ENCODE peak calls at places on chromosomes 5 and 9, in six cellular contexts. A, L, P, J, G and O are unnamed samples.
A peak's percentile ranks its signal among the peaks of the same experiment; 100 is the strongest.

GRCh38 chr9:89597711-89598707 is 6.8 kb upstream of the GADD45G start:
- DNase-seq in A (peak; percentile 69), L (peak; percentile 66), P (no peak), J (peak; percentile 57), G (no peak), O (peak; percentile 64)

GRCh38 chr5:78600656-78601452 is 47.7 kb downstream of the LHFPL2 start:
- DNase-seq in A (no peak), L (no peak), P (no peak), J (no peak), G (no peak), O (no peak)

GRCh38 chr9:121651295-121652036 is at the start of gene DAB2IP:
- DNase-seq in A (peak; percentile 59), L (no peak), P (no peak), J (peak; percentile 72), G (peak; percentile 72), O (peak; percentile 69)

GRCh38 chr9:1729631-1730030 is 285.5 kb upstream of the SMARCA2 start:
- DNase-seq in A (no peak), L (no peak), P (no peak), J (no peak), G (no peak), O (no peak)

GRCh38 chr5:86979801-86980510 is 287.7 kb upstream of the RASA1 start:
- DNase-seq in A (no peak), L (no peak), P (peak; percentile 54), J (no peak), G (no peak), O (no peak)

GRCh38 chr9:38250279-38251035 is 142.0 kb upstream of the ALDH1B1 start:
- DNase-seq in A (no peak), L (no peak), P (no peak), J (no peak), G (no peak), O (no peak)

GRCh38 chr9:137103206-137103999 is 11.1 kb downstream of the DPP7 start:
- DNase-seq in A (no peak), L (no peak), P (no peak), J (no peak), G (no peak), O (no peak)

GRCh38 chr9:33466565-33467495 is 6.9 kb downstream of the NOL6 start:
- DNase-seq in A (peak; percentile 57), L (peak; percentile 70), P (no peak), J (peak; percentile 76), G (peak; percentile 92), O (peak; percentile 83)

GRCh38 chr5:16809816-16810502 is 126.1 kb downstream of the MYO10 start:
- DNase-seq in A (no peak), L (no peak), P (peak; percentile 74), J (no peak), G (no peak), O (peak; percentile 68)

GRCh38 chr5:177455661-177456590 is 9.3 kb downstream of the PRR7 start:
- DNase-seq in A (peak; percentile 91), L (peak; percentile 99), P (no peak), J (peak; percentile 98), G (peak; percentile 98), O (peak; percentile 96)

GRCh38 chr5:28012538-28012937 is 974.2 kb upstream of the CDH9 start:
- DNase-seq in A (no peak), L (no peak), P (no peak), J (no peak), G (no peak), O (no peak)

GRCh38 chr9:34732886-34733285 is 22.9 kb upstream of the CCL21 start:
- DNase-seq in A (no peak), L (no peak), P (no peak), J (no peak), G (no peak), O (no peak)

GRCh38 chr5:1032551-1033027 is 24.0 kb downstream of the NKD2 start:
- DNase-seq in A (no peak), L (no peak), P (no peak), J (no peak), G (no peak), O (no peak)

GRCh38 chr5:64923151-64923685 is 154.5 kb downstream of the CWC27 start:
- DNase-seq in A (no peak), L (no peak), P (no peak), J (no peak), G (no peak), O (no peak)

GRCh38 chr9:13278023-13278367 is 1.5 kb downstream of the MPDZ start:
- DNase-seq in A (no peak), L (no peak), P (no peak), J (no peak), G (no peak), O (no peak)

GRCh38 chr5:170306381-170306790 is 8.8 kb upstream of the LCP2 start:
- DNase-seq in A (peak; percentile 63), L (no peak), P (no peak), J (no peak), G (no peak), O (peak; percentile 70)

GRCh38 chr5:170120576-170120975 is 14.9 kb downstream of the FOXI1 start:
- DNase-seq in A (no peak), L (no peak), P (peak; percentile 24), J (no peak), G (no peak), O (no peak)

GRCh38 chr5:64331597-64332277 is 166.1 kb downstream of the RNF180 start:
- DNase-seq in A (no peak), L (no peak), P (no peak), J (no peak), G (no peak), O (peak; percentile 73)

GRCh38 chr5:177176175-177176704 is 42.7 kb downstream of the NSD1 start:
- DNase-seq in A (no peak), L (no peak), P (no peak), J (no peak), G (no peak), O (no peak)

GRCh38 chr5:1346627-1347440 is 1.9 kb upstream of the CLPTM1L start:
- DNase-seq in A (no peak), L (no peak), P (no peak), J (no peak), G (peak; percentile 74), O (no peak)

GRCh38 chr5:144972317-144972716 is 801.6 kb downstream of the KCTD16 start:
- DNase-seq in A (no peak), L (no peak), P (no peak), J (no peak), G (no peak), O (no peak)

GRCh38 chr9:96442491-96442890 is 7.5 kb upstream of the HABP4 start:
- DNase-seq in A (no peak), L (no peak), P (no peak), J (no peak), G (no peak), O (no peak)

GRCh38 chr5:136057401-136057951 is 28.7 kb downstream of the TGFBI start:
- DNase-seq in A (no peak), L (no peak), P (no peak), J (no peak), G (peak; percentile 13), O (no peak)

GRCh38 chr5:136056771-136057335 is 28.1 kb downstream of the TGFBI start:
- DNase-seq in A (no peak), L (no peak), P (no peak), J (no peak), G (peak; percentile 51), O (no peak)

GRCh38 chr5:136058972-136059354 is 30.2 kb downstream of the TGFBI start:
- DNase-seq in A (no peak), L (no peak), P (no peak), J (no peak), G (no peak), O (no peak)

GRCh38 chr5:136056336-136056735 is 27.5 kb downstream of the TGFBI start:
- DNase-seq in A (no peak), L (no peak), P (no peak), J (no peak), G (no peak), O (no peak)

GRCh38 chr5:136058031-136058971 is 29.5 kb downstream of the TGFBI start:
- DNase-seq in A (no peak), L (no peak), P (peak; percentile 100), J (no peak), G (peak; percentile 34), O (peak; percentile 47)
- TF ChIP-seq CTCF in A (peak; percentile 14), L (no peak), P (peak; percentile 68), J (peak; percentile 44), G (no peak), O (no peak)

GRCh38 chr5:133942589-133943474 is 25.6 kb downstream of the C5orf15 start:
- DNase-seq in A (peak; percentile 38), L (no peak), P (no peak), J (no peak), G (no peak), O (peak; percentile 70)

GRCh38 chr5:133943475-133943817 is 25.0 kb downstream of the C5orf15 start:
- DNase-seq in A (no peak), L (no peak), P (no peak), J (no peak), G (no peak), O (no peak)

GRCh38 chr5:133947431-133947841 is 21.0 kb downstream of the C5orf15 start:
- DNase-seq in A (no peak), L (no peak), P (no peak), J (no peak), G (no peak), O (peak; percentile 65)

GRCh38 chr5:133945561-133945960 is 22.9 kb downstream of the C5orf15 start:
- DNase-seq in A (no peak), L (no peak), P (no peak), J (no peak), G (no peak), O (no peak)

GRCh38 chr5:133944263-133945230 is 23.9 kb downstream of the C5orf15 start:
- DNase-seq in A (peak; percentile 69), L (peak; percentile 77), P (no peak), J (peak; percentile 51), G (no peak), O (peak; percentile 79)
- TF ChIP-seq CTCF in A (peak; percentile 84), L (peak; percentile 88), P (peak; percentile 61), J (peak; percentile 77), G (peak; percentile 67), O (no peak)

DNA sequence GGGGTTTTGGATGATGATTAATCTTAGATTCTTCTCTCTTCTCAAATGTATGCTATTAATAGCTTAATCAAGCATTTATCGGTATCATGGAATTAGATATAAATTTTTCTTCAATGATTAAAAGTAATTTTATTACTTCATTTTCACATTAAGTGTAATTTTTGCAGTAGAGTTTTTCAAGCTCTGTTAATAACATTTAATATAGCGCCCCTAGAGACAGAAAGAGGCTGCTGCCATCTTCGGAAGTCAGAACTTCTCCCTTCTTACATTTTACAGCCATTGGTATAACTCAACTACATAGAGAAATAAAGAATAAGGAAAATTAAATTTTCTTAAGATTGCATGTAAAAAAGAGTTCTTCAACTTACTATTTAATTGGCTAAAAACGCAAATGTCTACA is 540.3 kb downstream of the GABRG2 start:
- DNase-seq in A (no peak), L (no peak), P (no peak), J (no peak), G (no peak), O (no peak)
- TF ChIP-seq CTCF in A (no peak), L (no peak), P (no peak), J (peak; percentile 59), G (no peak), O (no peak)

GRCh38 chr5:171924493-171925122 is 81.8 kb downstream of the FBXW11 start:
- DNase-seq in A (no peak), L (no peak), P (no peak), J (no peak), G (no peak), O (no peak)

GRCh38 chr5:171926311-171926710 is 80.1 kb downstream of the FBXW11 start:
- DNase-seq in A (no peak), L (peak; percentile 52), P (no peak), J (no peak), G (peak; percentile 81), O (no peak)

GRCh38 chr5:171931163-171931562 is 75.3 kb downstream of the FBXW11 start:
- DNase-seq in A (no peak), L (no peak), P (no peak), J (no peak), G (no peak), O (no peak)

GRCh38 chr5:171927345-171927941 is 79.0 kb downstream of the FBXW11 start:
- DNase-seq in A (no peak), L (no peak), P (no peak), J (no peak), G (no peak), O (no peak)
- TF ChIP-seq CTCF in A (no peak), L (peak; percentile 59), P (peak; percentile 43), J (peak; percentile 57), G (no peak), O (no peak)